ENCODE peak calls at places on chromosomes 6 and 20, in six cellular contexts. L, F, T, A, I and W are unnamed samples.

GRCh38 chr20:53736757-53737403 is 143.2 kb upstream of the ZNF217 start:
- DNase-seq in L (no peak), F (no peak), T (no peak), A (no peak), I (peak), W (no peak)

GRCh38 chr6:14520536-14520935 is 403.0 kb downstream of the CD83 start:
- DNase-seq in L (no peak), F (no peak), T (no peak), A (no peak), I (no peak), W (no peak)

GRCh38 chr6:45350186-45350585 is 22.1 kb downstream of the RUNX2 start:
- DNase-seq in L (no peak), F (no peak), T (no peak), A (no peak), I (no peak), W (no peak)

GRCh38 chr6:166046232-166046631 is 121.4 kb downstream of the TBXT start:
- DNase-seq in L (no peak), F (no peak), T (no peak), A (no peak), I (no peak), W (no peak)

GRCh38 chr6:67210450-67210849 is 1424.6 kb upstream of the ADGRB3 start:
- DNase-seq in L (no peak), F (no peak), T (no peak), A (no peak), I (no peak), W (no peak)

GRCh38 chr6:128507337-128508310 is 12.8 kb downstream of the PTPRK start:
- DNase-seq in L (no peak), F (no peak), T (no peak), A (no peak), I (no peak), W (no peak)

GRCh38 chr6:26312501-26313390 is 52.3 kb upstream of the BTN3A2 start:
- DNase-seq in L (peak), F (peak), T (peak), A (peak), I (no peak), W (peak)

GRCh38 chr6:150835620-150836019 is 29.9 kb upstream of the MTHFD1L start:
- DNase-seq in L (no peak), F (no peak), T (no peak), A (no peak), I (no peak), W (no peak)

GRCh38 chr6:30810813-30811329 is 66.5 kb upstream of the IER3 start:
- DNase-seq in L (no peak), F (peak), T (no peak), A (no peak), I (no peak), W (no peak)

GRCh38 chr6:136628996-136629395 is 78.8 kb upstream of the MAP7 start:
- DNase-seq in L (no peak), F (no peak), T (no peak), A (no peak), I (no peak), W (no peak)

GRCh38 chr6:29809249-29809648 is 18.4 kb upstream of the HLA-G start:
- DNase-seq in L (no peak), F (no peak), T (no peak), A (no peak), I (no peak), W (no peak)

GRCh38 chr20:17511401-17511800 is 19.8 kb downstream of the BFSP1 start:
- DNase-seq in L (no peak), F (no peak), T (no peak), A (no peak), I (no peak), W (no peak)

GRCh38 chr20:56487216-56487615 is 18.8 kb downstream of the RTF2 start:
- DNase-seq in L (no peak), F (no peak), T (no peak), A (no peak), I (no peak), W (no peak)

GRCh38 chr6:138953451-138953850 is 34.6 kb downstream of the REPS1 start:
- DNase-seq in L (no peak), F (no peak), T (no peak), A (no peak), I (no peak), W (no peak)

GRCh38 chr6:39980839-39981580 is 46.7 kb upstream of the MOCS1 start:
- DNase-seq in L (no peak), F (no peak), T (peak), A (no peak), I (peak), W (no peak)

GRCh38 chr6:117409420-117409819 is 16.3 kb downstream of the ROS1 start:
- DNase-seq in L (no peak), F (no peak), T (no peak), A (no peak), I (no peak), W (no peak)

GRCh38 chr6:111566222-111566717 is 39.4 kb downstream of the TRAF3IP2 start:
- DNase-seq in L (no peak), F (no peak), T (no peak), A (no peak), I (no peak), W (no peak)

GRCh38 chr6:14655201-14655988 is 537.8 kb downstream of the CD83 start:
- DNase-seq in L (no peak), F (no peak), T (no peak), A (no peak), I (no peak), W (no peak)

GRCh38 chr6:67630146-67630545 is 1004.9 kb upstream of the ADGRB3 start:
- DNase-seq in L (no peak), F (no peak), T (peak), A (no peak), I (no peak), W (no peak)

GRCh38 chr6:123223461-123223860 is 227.4 kb downstream of the CLVS2 start:
- DNase-seq in L (no peak), F (no peak), T (no peak), A (no peak), I (no peak), W (no peak)

GRCh38 chr6:148395583-148396101 is 53.0 kb downstream of the SASH1 start:
- DNase-seq in L (peak), F (no peak), T (no peak), A (no peak), I (no peak), W (no peak)

GRCh38 chr20:22226849-22227248 is 357.5 kb downstream of the FOXA2 start:
- DNase-seq in L (no peak), F (no peak), T (no peak), A (no peak), I (no peak), W (no peak)

GRCh38 chr20:50655325-50655880 is 35.9 kb downstream of the RIPOR3 start:
- DNase-seq in L (peak), F (no peak), T (peak), A (peak), I (no peak), W (no peak)

GRCh38 chr6:144331610-144332009 is 46.5 kb downstream of the UTRN start:
- DNase-seq in L (no peak), F (no peak), T (no peak), A (no peak), I (no peak), W (no peak)

GRCh38 chr6:108581932-108582500 is 21.3 kb downstream of the FOXO3 start:
- DNase-seq in L (no peak), F (no peak), T (no peak), A (no peak), I (no peak), W (no peak)